ENCODE peak calls at places on chromosomes 7 and 10, in six cellular contexts. I is tibial nerve, Q is choroid plexus epithelial cell, S is AG09309, R is breast epithelium, C is stomach. J is an unnamed sample.

GRCh38 chr7:104482362-104483042 is 154.1 kb downstream of the LHFPL3 start:
- DNase-seq in I (no peak), Q (no peak), S (no peak), R (no peak), C (no peak), J (no peak)

GRCh38 chr10:21814866-21815265 is 188.7 kb downstream of the DNAJC1 start:
- DNase-seq in I (no peak), Q (no peak), S (no peak), R (no peak), C (no peak), J (no peak)

GRCh38 chr10:83357004-83357403 is 782.3 kb upstream of the GHITM start:
- DNase-seq in I (no peak), Q (no peak), S (no peak), R (no peak), C (no peak), J (no peak)

GRCh38 chr10:36053271-36053670 is 411.2 kb upstream of the FZD8 start:
- DNase-seq in I (no peak), Q (no peak), S (no peak), R (no peak), C (no peak), J (no peak)

GRCh38 chr10:132185601-132186487 is 904 bp upstream of the DPYSL4 start:
- DNase-seq in I (no peak), Q (peak; percentile 43), S (no peak), R (no peak), C (peak; percentile 60), J (no peak)

GRCh38 chr7:116339564-116339963 is 129.2 kb downstream of the TES start:
- DNase-seq in I (no peak), Q (peak; percentile 26), S (no peak), R (no peak), C (no peak), J (no peak)

GRCh38 chr7:39353615-39354376 is 212.4 kb upstream of the YAE1 start:
- DNase-seq in I (no peak), Q (peak; percentile 69), S (no peak), R (no peak), C (peak; percentile 62), J (peak; percentile 44)

GRCh38 chr7:125670926-125671572 is 741.4 kb upstream of the POT1 start:
- DNase-seq in I (no peak), Q (peak; percentile 74), S (no peak), R (no peak), C (no peak), J (no peak)

GRCh38 chr7:139046143-139046542 is 10.3 kb upstream of the ZC3HAV1L start:
- DNase-seq in I (no peak), Q (no peak), S (no peak), R (no peak), C (no peak), J (no peak)

GRCh38 chr7:43113622-43114450 is 1.4 kb downstream of the HECW1 start:
- DNase-seq in I (no peak), Q (no peak), S (no peak), R (no peak), C (no peak), J (no peak)

GRCh38 chr10:101536800-101537199 is 51.3 kb downstream of the POLL start:
- DNase-seq in I (no peak), Q (peak; percentile 58), S (no peak), R (no peak), C (no peak), J (no peak)

GRCh38 chr7:70426249-70426880 is 705.6 kb upstream of the GALNT17 start:
- DNase-seq in I (no peak), Q (no peak), S (no peak), R (no peak), C (no peak), J (no peak)

GRCh38 chr10:11045487-11045886 is 27.8 kb downstream of the CELF2 start:
- DNase-seq in I (no peak), Q (no peak), S (no peak), R (no peak), C (no peak), J (no peak)

GRCh38 chr7:102304668-102305067 is 18.0 kb downstream of the SH2B2 start:
- DNase-seq in I (no peak), Q (no peak), S (no peak), R (no peak), C (no peak), J (no peak)

GRCh38 chr10:44806895-44807294 is 104.2 kb upstream of the TMEM72 start:
- DNase-seq in I (no peak), Q (no peak), S (no peak), R (no peak), C (no peak), J (no peak)

GRCh38 chr10:20622522-20623270 is 274.4 kb downstream of the NEBL start:
- DNase-seq in I (no peak), Q (peak; percentile 41), S (no peak), R (no peak), C (no peak), J (no peak)

DNA sequence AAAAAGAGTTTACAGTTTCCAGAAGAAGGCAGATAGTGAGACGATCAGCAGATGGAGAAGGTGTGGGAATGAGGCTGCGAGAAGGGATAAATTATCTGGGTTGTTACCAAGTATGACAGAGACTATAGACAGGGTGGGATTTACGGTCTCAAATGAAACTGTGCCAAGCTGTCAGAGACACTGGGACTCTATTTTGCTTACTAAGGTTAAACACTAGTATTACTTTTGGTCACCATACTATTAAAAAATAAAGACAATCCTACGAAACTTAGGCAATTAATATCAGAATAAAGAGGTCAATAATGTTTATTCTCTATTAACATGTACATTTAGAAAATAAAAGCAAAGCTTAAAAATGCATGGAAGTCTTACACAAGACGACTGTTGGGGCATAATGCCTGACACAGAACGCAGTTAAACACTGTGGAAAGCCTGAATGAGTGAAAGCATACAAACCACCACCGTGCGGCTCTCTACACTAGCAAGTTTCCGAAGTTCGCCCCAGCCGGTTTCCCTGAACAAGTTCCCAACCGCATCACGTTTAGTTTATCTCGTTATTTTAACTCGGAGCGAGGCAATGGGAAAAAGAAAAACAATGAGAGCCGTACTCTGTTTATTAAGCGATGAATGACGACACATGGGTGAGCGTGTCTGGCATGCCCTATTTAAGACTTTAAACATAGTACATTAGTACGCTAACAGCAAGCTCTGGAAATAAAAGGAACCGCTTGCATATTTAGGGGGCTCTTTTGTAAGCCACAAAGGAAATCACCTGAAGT is 911 bp upstream of the CC2D2B start:
- DNase-seq in I (peak; percentile 40), Q (peak; percentile 81), S (peak; percentile 18), R (peak; percentile 54), C (peak; percentile 51), J (peak; percentile 51)
- TF ChIP-seq CTCF in I (no peak), Q (peak; percentile 57), S (peak; percentile 30), R (no peak), C (no peak), J (no peak)

DNA sequence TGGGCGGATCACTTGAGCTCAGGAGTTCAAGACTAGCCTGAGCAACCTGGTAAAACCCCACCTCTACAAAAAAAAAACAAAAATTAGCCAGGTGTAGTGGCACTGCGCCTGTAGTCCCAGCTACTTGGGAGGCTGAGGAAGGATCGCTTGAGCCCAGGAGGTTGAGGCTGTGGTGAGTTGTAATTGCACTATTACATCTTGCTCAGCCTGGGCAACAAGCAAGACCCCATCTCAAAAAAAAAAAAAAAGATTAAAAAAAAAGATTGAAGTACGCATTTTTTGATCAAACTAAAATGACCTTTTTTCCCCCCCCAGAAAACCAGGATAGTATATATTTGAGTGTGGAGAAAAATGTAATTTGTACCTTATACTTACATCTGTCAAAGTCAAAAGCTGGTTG is 10.6 kb downstream of the ZC3HC1 start:
- DNase-seq in I (no peak), Q (no peak), S (no peak), R (no peak), C (no peak), J (no peak)
- TF ChIP-seq CTCF in I (no peak), Q (no peak), S (no peak), R (no peak), C (no peak), J (no peak)

GRCh38 chr10:28219241-28219640 is 83.6 kb downstream of the MPP7 start:
- DNase-seq in I (no peak), Q (peak; percentile 63), S (peak; percentile 31), R (no peak), C (no peak), J (no peak)
- TF ChIP-seq CTCF in I (no peak), Q (no peak), S (no peak), R (no peak), C (no peak), J (no peak)

DNA sequence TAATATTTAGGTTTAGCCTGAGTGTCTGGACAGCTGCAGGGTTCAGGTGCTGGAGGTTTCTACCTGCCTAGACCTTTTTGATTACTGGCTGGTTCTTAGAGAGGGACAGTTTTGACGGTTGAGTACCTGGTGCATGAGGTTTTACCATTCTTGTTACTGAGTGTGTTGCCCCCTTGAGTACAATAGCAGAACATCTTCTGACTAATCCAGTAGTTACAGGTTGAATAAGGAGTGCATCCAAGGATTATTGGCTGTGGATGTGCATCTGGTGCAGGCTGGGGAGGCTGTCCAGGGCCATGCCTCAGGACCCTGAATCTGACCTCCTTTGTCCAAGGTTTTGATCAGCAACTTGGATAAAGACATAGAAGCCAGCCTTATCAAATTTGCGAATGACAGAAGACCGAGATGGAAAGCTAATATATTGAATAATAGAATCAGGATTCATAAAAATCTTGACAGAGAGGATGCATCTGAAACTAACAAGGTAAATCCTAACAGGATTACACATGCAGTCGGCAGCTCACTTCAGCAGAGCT is 23.1 kb downstream of the PLPP4 start:
- DNase-seq in I (peak; percentile 1), Q (peak; percentile 53), S (no peak), R (no peak), C (no peak), J (no peak)
- TF ChIP-seq CTCF in I (no peak), Q (peak; percentile 56), S (peak; percentile 41), R (no peak), C (no peak), J (no peak)

GRCh38 chr7:31175672-31176071 is 123.6 kb downstream of the ADCYAP1R1 start:
- DNase-seq in I (no peak), Q (no peak), S (no peak), R (no peak), C (no peak), J (no peak)
- TF ChIP-seq CTCF in I (no peak), Q (no peak), S (no peak), R (no peak), C (no peak), J (no peak)

GRCh38 chr10:113441220-113441619 is 111.6 kb upstream of the HABP2 start:
- DNase-seq in I (no peak), Q (no peak), S (peak; percentile 28), R (no peak), C (no peak), J (no peak)
- TF ChIP-seq CTCF in I (no peak), Q (no peak), S (peak; percentile 57), R (no peak), C (no peak), J (no peak)

J was measured in mesothelial cell of epicardium.